ENCODE peak calls at places on chromosomes 1 and 21, in four cellular contexts. M is astrocyte of the spinal cord; R is CD8-positive, alpha-beta T cell; J is tibial artery. C is an unnamed sample.
A peak's percentile ranks its signal among the peaks of the same experiment; 100 is the strongest.

GRCh38 chr1:53324728-53325297 is 3.1 kb downstream of the LRP8 start:
- DNase-seq in M (peak; percentile 37), R (no peak), J (no peak), C (peak; percentile 24)

GRCh38 chr1:44701141-44701573 is 26.6 kb downstream of the ARMH1 start:
- DNase-seq in M (no peak), R (no peak), J (no peak), C (no peak)

GRCh38 chr1:39689214-39689613 is 2.0 kb downstream of the HPCAL4 start:
- DNase-seq in M (no peak), R (no peak), J (no peak), C (no peak)

GRCh38 chr1:20371411-20371810 is 80.7 kb downstream of the VWA5B1 start:
- DNase-seq in M (peak; percentile 18), R (no peak), J (no peak), C (no peak)

GRCh38 chr1:162475089-162475488 is 22.5 kb upstream of the UHMK1 start:
- DNase-seq in M (no peak), R (no peak), J (no peak), C (no peak)

GRCh38 chr1:246537441-246537840 is 28.6 kb downstream of the TFB2M start:
- DNase-seq in M (no peak), R (no peak), J (no peak), C (no peak)

GRCh38 chr1:3426956-3427535 is 27.4 kb upstream of the ARHGEF16 start:
- DNase-seq in M (no peak), R (no peak), J (no peak), C (no peak)

GRCh38 chr1:159652506-159652905 is 61.9 kb downstream of the CRP start:
- DNase-seq in M (peak; percentile 3), R (no peak), J (no peak), C (peak; percentile 17)

GRCh38 chr1:202058001-202058908 is 47.9 kb downstream of the ELF3 start:
- DNase-seq in M (peak; percentile 50), R (no peak), J (no peak), C (peak; percentile 61)

GRCh38 chr1:43881415-43881814 is 52.2 kb upstream of the ARTN start:
- DNase-seq in M (no peak), R (no peak), J (peak; percentile 50), C (no peak)

GRCh38 chr1:24386931-24387330 is 26.7 kb downstream of the STPG1 start:
- DNase-seq in M (no peak), R (no peak), J (no peak), C (no peak)

DNA sequence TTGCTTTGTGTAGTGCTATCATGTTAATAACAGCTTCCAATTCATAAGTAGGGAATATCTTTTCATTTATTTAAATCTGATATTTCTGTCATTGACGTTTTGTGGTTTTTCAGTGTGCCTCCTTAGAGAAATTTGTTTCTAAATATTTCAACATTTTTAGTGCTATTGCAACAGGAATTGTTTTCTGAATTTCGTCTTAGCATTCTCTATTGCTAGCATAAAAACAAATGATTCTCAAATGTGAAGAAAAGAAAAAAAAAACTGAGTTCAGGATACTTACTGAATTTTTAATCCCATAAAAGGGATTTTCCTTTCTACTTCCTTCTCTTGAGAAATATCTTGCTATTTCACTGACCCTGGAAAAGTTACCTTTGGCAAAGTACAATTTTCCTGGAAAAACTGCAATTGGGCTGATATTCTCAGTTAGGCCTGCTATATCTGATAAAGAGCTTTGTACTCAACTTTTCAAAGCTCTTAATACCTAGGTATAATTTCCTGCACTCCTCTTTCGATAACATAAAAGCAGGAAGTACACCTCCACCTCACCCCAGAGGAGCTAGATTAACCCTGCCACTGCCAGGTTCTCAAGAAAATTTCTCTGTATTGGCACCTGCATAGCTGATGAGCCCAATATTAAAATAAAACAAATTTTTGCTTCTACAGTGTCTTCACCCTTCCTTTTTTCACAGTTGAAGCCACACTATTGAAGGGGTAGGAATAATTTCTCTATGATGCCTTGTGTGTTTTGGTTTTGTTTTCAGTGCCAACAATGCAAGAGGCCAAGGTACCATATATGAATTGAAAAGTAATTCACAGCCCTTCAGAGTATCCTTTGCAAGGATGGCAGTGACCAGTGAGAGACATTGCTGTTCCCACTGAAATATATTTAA is 35.6 kb downstream of the PTPN14 start:
- DNase-seq in M (no peak), R (no peak), J (no peak), C (no peak)
- H3K4me3 ChIP-seq in M (no peak overlapping the region), R (no peak overlapping the region), J (no peak overlapping the region), C (no peak overlapping the region)

GRCh38 chr1:237119091-237119490 is 77.1 kb downstream of the RYR2 start:
- DNase-seq in M (no peak), R (no peak), J (no peak), C (no peak)

GRCh38 chr1:237126180-237126579 is 84.2 kb downstream of the RYR2 start:
- DNase-seq in M (no peak), R (no peak), J (no peak), C (no peak)

GRCh38 chr1:237120683-237121082 is 78.7 kb downstream of the RYR2 start:
- DNase-seq in M (no peak), R (no peak), J (no peak), C (no peak)

GRCh38 chr1:237124856-237125462 is 83.0 kb downstream of the RYR2 start:
- DNase-seq in M (no peak), R (no peak), J (no peak), C (no peak)
- TF ChIP-seq CTCF in M (no peak), R (no peak), J (peak; percentile 36), C (peak; percentile 22)

GRCh38 chr21:46181953-46182547 is 2.2 kb downstream of the SPATC1L start:
- DNase-seq in M (no peak), R (no peak), J (no peak), C (no peak)
- H3K4me3 ChIP-seq in M (no peak overlapping the region), R (no peak overlapping the region), J (no peak overlapping the region), C (no peak overlapping the region)

GRCh38 chr1:63322944-63323865 is 838 bp downstream of the FOXD3 start:
- DNase-seq in M (no peak), R (peak; percentile 19), J (no peak), C (peak; percentile 14)
- TF ChIP-seq CTCF in M (no peak), R (no peak), J (no peak), C (no peak)